ENCODE peak calls at places on chromosomes 16 and 17, in seven cellular contexts. D is tibial nerve; O is progenitor cell of endocrine pancreas; A is fibroblast of lung; P is heart left ventricle; T is choroid plexus epithelial cell; U is CD8-positive, alpha-beta T cell. B is an unnamed sample.

GRCh38 chr16:22186517-22186916 is 19.6 kb upstream of the EEF2K start:
- DNase-seq in D (no peak), O (no peak), A (no peak), P (no peak), T (no peak), U (no peak), B (no peak)

GRCh38 chr17:51395621-51396020 is 135.3 kb downstream of the UTP18 start:
- DNase-seq in D (no peak), O (no peak), A (no peak), P (no peak), T (no peak), U (no peak), B (no peak)

GRCh38 chr17:81387235-81388060 is 7.8 kb upstream of the BAHCC1 start:
- DNase-seq in D (no peak), O (no peak), A (peak), P (no peak), T (peak), U (no peak), B (no peak)

GRCh38 chr16:81716478-81717210 is 62.4 kb upstream of the PLCG2 start:
- DNase-seq in D (no peak), O (no peak), A (no peak), P (no peak), T (no peak), U (no peak), B (no peak)

GRCh38 chr16:87384162-87384999 is 805 bp upstream of the FBXO31 start:
- DNase-seq in D (no peak), O (peak), A (no peak), P (peak), T (no peak), U (no peak), B (no peak)

GRCh38 chr16:10921536-10922327 is 20.5 kb downstream of the DEXI start:
- DNase-seq in D (no peak), O (no peak), A (no peak), P (peak), T (no peak), U (no peak), B (no peak)

GRCh38 chr16:2497641-2498040 is 16.1 kb upstream of the ATP6V0C start:
- DNase-seq in D (no peak), O (no peak), A (no peak), P (peak), T (no peak), U (no peak), B (no peak)

GRCh38 chr16:30472328-30472942 is at the start of gene ITGAL:
- DNase-seq in D (no peak), O (no peak), A (no peak), P (peak), T (no peak), U (peak), B (no peak)

GRCh38 chr17:11893862-11894261 is 103.4 kb downstream of the ZNF18 start:
- DNase-seq in D (no peak), O (no peak), A (no peak), P (no peak), T (no peak), U (no peak), B (no peak)

GRCh38 chr17:75758131-75758905 is 6.7 kb downstream of the GALK1 start:
- DNase-seq in D (no peak), O (no peak), A (no peak), P (peak), T (no peak), U (no peak), B (no peak)
- TF ChIP-seq CTCF in D (no peak), O (peak), A (peak), P (no peak), T (peak), U (no peak), B (no peak)

DNA sequence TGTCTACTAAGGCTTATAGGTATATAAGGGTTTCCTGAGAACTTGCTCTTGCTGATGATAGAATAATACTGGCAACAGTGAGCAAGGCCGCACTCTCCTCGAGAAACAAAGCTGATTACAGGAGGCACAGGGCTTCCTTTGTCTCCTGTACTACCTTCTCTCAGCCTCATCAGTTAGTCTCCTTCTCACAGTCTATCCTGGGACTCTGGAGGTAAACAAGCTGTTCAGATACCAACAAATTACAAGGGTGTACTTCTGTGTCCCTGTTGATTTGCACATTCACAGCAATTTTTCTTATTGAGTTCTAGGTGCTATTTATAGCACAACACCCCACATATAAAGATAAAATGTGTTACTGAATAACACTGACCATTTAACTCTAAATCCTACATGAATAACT is 98.7 kb downstream of the TRIM37 start:
- DNase-seq in D (no peak), O (no peak), A (no peak), P (no peak), T (no peak), U (no peak), B (no peak)
- TF ChIP-seq CTCF in D (no peak), O (no peak), A (no peak), P (no peak), T (no peak), U (no peak), B (no peak)

GRCh38 chr17:74728033-74728701 is 8.9 kb upstream of the RAB37 start:
- DNase-seq in D (no peak), O (no peak), A (no peak), P (no peak), T (no peak), U (no peak), B (no peak)
- TF ChIP-seq CTCF in D (no peak), O (no peak), A (no peak), P (no peak), T (no peak), U (no peak), B (no peak)

DNA sequence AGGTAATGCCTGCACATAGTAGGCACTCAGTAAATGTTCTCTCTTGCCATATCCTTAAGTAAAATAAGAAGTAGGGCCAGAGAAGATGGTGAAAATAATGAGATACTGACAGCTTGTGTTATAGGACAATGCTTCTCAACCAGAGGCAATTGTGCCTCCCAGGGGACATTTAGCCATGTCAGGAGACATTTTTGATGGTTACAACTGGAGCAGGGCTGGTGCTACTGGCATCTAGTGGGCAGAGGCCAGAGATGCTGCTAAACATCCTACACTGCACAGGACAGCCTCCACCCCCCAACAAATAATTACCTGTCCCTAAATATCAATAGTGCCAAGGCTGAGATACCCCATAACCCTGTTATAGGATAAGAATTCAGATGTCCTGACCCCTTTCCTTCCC is 1.7 kb downstream of the RAD51D start:
- DNase-seq in D (no peak), O (no peak), A (no peak), P (no peak), T (peak), U (no peak), B (no peak)
- TF ChIP-seq CTCF in D (no peak), O (no peak), A (peak), P (no peak), T (peak), U (peak), B (no peak)